ENCODE peak calls at places on chromosomes 16 and 17, in eight cellular contexts. One of them, this sample, is unnamed.

GRCh38 chr17:31842416-31843381 is 16.3 kb downstream of the COPRS start:
- DNase-seq in tibial nerve: peak; percentile 38
- DNase-seq in A549: peak; percentile 67
- DNase-seq in uterus: peak; percentile 78
- DNase-seq in CD4-positive, CD25-positive, alpha-beta regulatory T cell: peak; percentile 54
- DNase-seq in breast epithelium: peak; percentile 81
- DNase-seq in fibroblast of lung: peak; percentile 82
- DNase-seq in colonic mucosa: peak; percentile 79
- DNase-seq in this sample: peak; percentile 57

GRCh38 chr16:74736531-74737157 is 36.0 kb upstream of the MLKL start:
- DNase-seq in CD4-positive, CD25-positive, alpha-beta regulatory T cell: no peak
- DNase-seq in uterus: no peak
- DNase-seq in fibroblast of lung: no peak
- DNase-seq in colonic mucosa: no peak
- DNase-seq in breast epithelium: no peak
- DNase-seq in A549: no peak
- DNase-seq in tibial nerve: no peak
- DNase-seq in this sample: no peak

GRCh38 chr17:48954300-48954755 is 9.7 kb upstream of the SNF8 start:
- DNase-seq in breast epithelium: no peak
- DNase-seq in colonic mucosa: peak; percentile 42
- DNase-seq in A549: peak; percentile 91
- DNase-seq in tibial nerve: no peak
- DNase-seq in CD4-positive, CD25-positive, alpha-beta regulatory T cell: no peak
- DNase-seq in fibroblast of lung: peak; percentile 76
- DNase-seq in uterus: no peak
- DNase-seq in this sample: no peak

GRCh38 chr16:1071561-1072225 is 854 bp upstream of the SSTR5 start:
- DNase-seq in fibroblast of lung: no peak
- DNase-seq in colonic mucosa: no peak
- DNase-seq in uterus: no peak
- DNase-seq in A549: no peak
- DNase-seq in breast epithelium: no peak
- DNase-seq in CD4-positive, CD25-positive, alpha-beta regulatory T cell: no peak
- DNase-seq in tibial nerve: no peak
- DNase-seq in this sample: no peak

GRCh38 chr17:78808106-78808635 is 26.1 kb upstream of the CYTH1 start:
- DNase-seq in uterus: no peak
- DNase-seq in fibroblast of lung: no peak
- DNase-seq in tibial nerve: no peak
- DNase-seq in A549: no peak
- DNase-seq in CD4-positive, CD25-positive, alpha-beta regulatory T cell: no peak
- DNase-seq in colonic mucosa: no peak
- DNase-seq in breast epithelium: no peak
- DNase-seq in this sample: no peak

GRCh38 chr17:35612924-35613521 is 25.9 kb downstream of the AP2B1 start:
- DNase-seq in fibroblast of lung: peak; percentile 76
- DNase-seq in tibial nerve: no peak
- DNase-seq in A549: peak; percentile 68
- DNase-seq in breast epithelium: no peak
- DNase-seq in colonic mucosa: peak; percentile 28
- DNase-seq in uterus: no peak
- DNase-seq in CD4-positive, CD25-positive, alpha-beta regulatory T cell: no peak
- DNase-seq in this sample: no peak

GRCh38 chr16:85578599-85578948 is 34.5 kb upstream of the GSE1 start:
- DNase-seq in fibroblast of lung: no peak
- DNase-seq in tibial nerve: no peak
- DNase-seq in uterus: no peak
- DNase-seq in A549: no peak
- DNase-seq in colonic mucosa: no peak
- DNase-seq in CD4-positive, CD25-positive, alpha-beta regulatory T cell: no peak
- DNase-seq in breast epithelium: no peak
- DNase-seq in this sample: no peak

GRCh38 chr17:61393904-61394629 is 5.6 kb upstream of the TBX2 start:
- DNase-seq in uterus: no peak
- DNase-seq in A549: no peak
- DNase-seq in tibial nerve: no peak
- DNase-seq in fibroblast of lung: peak; percentile 61
- DNase-seq in colonic mucosa: no peak
- DNase-seq in CD4-positive, CD25-positive, alpha-beta regulatory T cell: no peak
- DNase-seq in breast epithelium: no peak
- DNase-seq in this sample: peak; percentile 45

GRCh38 chr17:27471321-27472269 is 15.3 kb downstream of the KSR1 start:
- DNase-seq in breast epithelium: no peak
- DNase-seq in fibroblast of lung: no peak
- DNase-seq in uterus: no peak
- DNase-seq in tibial nerve: no peak
- DNase-seq in CD4-positive, CD25-positive, alpha-beta regulatory T cell: peak; percentile 53
- DNase-seq in A549: peak; percentile 35
- DNase-seq in colonic mucosa: no peak
- DNase-seq in this sample: no peak

GRCh38 chr16:17852977-17853702 is 382.4 kb upstream of the XYLT1 start:
- DNase-seq in A549: no peak
- DNase-seq in breast epithelium: no peak
- DNase-seq in fibroblast of lung: no peak
- DNase-seq in uterus: no peak
- DNase-seq in tibial nerve: no peak
- DNase-seq in colonic mucosa: no peak
- DNase-seq in CD4-positive, CD25-positive, alpha-beta regulatory T cell: no peak
- DNase-seq in this sample: no peak

GRCh38 chr17:21129023-21129681 is 2.4 kb downstream of the DHRS7B start:
- DNase-seq in CD4-positive, CD25-positive, alpha-beta regulatory T cell: no peak
- DNase-seq in A549: peak; percentile 67
- DNase-seq in colonic mucosa: no peak
- DNase-seq in uterus: peak; percentile 22
- DNase-seq in tibial nerve: no peak
- DNase-seq in fibroblast of lung: peak; percentile 72
- DNase-seq in breast epithelium: no peak
- DNase-seq in this sample: peak; percentile 38

GRCh38 chr16:50160495-50161164 is 7.5 kb downstream of the TENT4B start:
- DNase-seq in breast epithelium: no peak
- DNase-seq in uterus: no peak
- DNase-seq in fibroblast of lung: no peak
- DNase-seq in colonic mucosa: no peak
- DNase-seq in tibial nerve: no peak
- DNase-seq in A549: no peak
- DNase-seq in CD4-positive, CD25-positive, alpha-beta regulatory T cell: no peak
- DNase-seq in this sample: no peak

GRCh38 chr16:78704421-78704820 is 605.0 kb downstream of the WWOX start:
- DNase-seq in breast epithelium: no peak
- DNase-seq in tibial nerve: no peak
- DNase-seq in A549: no peak
- DNase-seq in colonic mucosa: no peak
- DNase-seq in CD4-positive, CD25-positive, alpha-beta regulatory T cell: no peak
- DNase-seq in uterus: no peak
- DNase-seq in fibroblast of lung: peak; percentile 42
- DNase-seq in this sample: no peak

GRCh38 chr16:29808219-29808900 is 2.0 kb downstream of the MAZ start:
- DNase-seq in A549: no peak
- DNase-seq in CD4-positive, CD25-positive, alpha-beta regulatory T cell: no peak
- DNase-seq in fibroblast of lung: no peak
- DNase-seq in uterus: peak; percentile 31
- DNase-seq in breast epithelium: no peak
- DNase-seq in colonic mucosa: peak; percentile 49
- DNase-seq in tibial nerve: no peak
- DNase-seq in this sample: no peak

GRCh38 chr17:7930841-7931631 is 710 bp downstream of the TRAPPC1 start:
- DNase-seq in tibial nerve: no peak
- DNase-seq in uterus: no peak
- DNase-seq in fibroblast of lung: no peak
- DNase-seq in colonic mucosa: no peak
- DNase-seq in breast epithelium: no peak
- DNase-seq in A549: no peak
- DNase-seq in CD4-positive, CD25-positive, alpha-beta regulatory T cell: no peak
- DNase-seq in this sample: no peak

GRCh38 chr17:2792541-2793169 is 3.6 kb upstream of the RAP1GAP2 start:
- DNase-seq in CD4-positive, CD25-positive, alpha-beta regulatory T cell: no peak
- DNase-seq in A549: no peak
- DNase-seq in uterus: no peak
- DNase-seq in colonic mucosa: no peak
- DNase-seq in breast epithelium: no peak
- DNase-seq in fibroblast of lung: no peak
- DNase-seq in tibial nerve: no peak
- DNase-seq in this sample: no peak

GRCh38 chr17:39929657-39930407 is 2.3 kb downstream of the LRRC3C start:
- DNase-seq in A549: peak; percentile 55
- DNase-seq in tibial nerve: no peak
- DNase-seq in uterus: no peak
- DNase-seq in fibroblast of lung: peak; percentile 60
- DNase-seq in CD4-positive, CD25-positive, alpha-beta regulatory T cell: no peak
- DNase-seq in breast epithelium: no peak
- DNase-seq in colonic mucosa: no peak
- DNase-seq in this sample: no peak

GRCh38 chr17:82281502-82282238 is 8.2 kb upstream of the CSNK1D start:
- DNase-seq in tibial nerve: no peak
- DNase-seq in breast epithelium: no peak
- DNase-seq in colonic mucosa: no peak
- DNase-seq in A549: peak; percentile 54
- DNase-seq in uterus: no peak
- DNase-seq in CD4-positive, CD25-positive, alpha-beta regulatory T cell: no peak
- DNase-seq in fibroblast of lung: no peak
- DNase-seq in this sample: no peak

GRCh38 chr17:5097101-5097834 is 14.4 kb downstream of the ZNF232 start:
- DNase-seq in fibroblast of lung: no peak
- DNase-seq in uterus: peak; percentile 44
- DNase-seq in colonic mucosa: peak; percentile 39
- DNase-seq in breast epithelium: no peak
- DNase-seq in tibial nerve: no peak
- DNase-seq in CD4-positive, CD25-positive, alpha-beta regulatory T cell: peak; percentile 11
- DNase-seq in A549: no peak
- DNase-seq in this sample: peak; percentile 75
- H3K9me3 ChIP-seq in fibroblast of lung: peaks cover 4% of the 10 kb centered on the region
- H3K9me3 ChIP-seq in uterus: no peaks in the 10 kb centered on the region
- H3K9me3 ChIP-seq in colonic mucosa: peaks cover 13% of the 10 kb centered on the region
- H3K9me3 ChIP-seq in breast epithelium: peaks cover 41% of the 10 kb centered on the region
- H3K9me3 ChIP-seq in tibial nerve: peaks cover 24% of the 10 kb centered on the region
- H3K9me3 ChIP-seq in CD4-positive, CD25-positive, alpha-beta regulatory T cell: peaks cover 54% of the 10 kb centered on the region
- H3K9me3 ChIP-seq in A549: peaks cover 95% of the 10 kb centered on the region
- H3K9me3 ChIP-seq in this sample: peaks cover 41% of the 10 kb centered on the region

GRCh38 chr17:77476920-77477805 is 336.4 kb downstream of the SEC14L1 start:
- DNase-seq in uterus: peak; percentile 84
- DNase-seq in fibroblast of lung: peak; percentile 99
- DNase-seq in breast epithelium: peak; percentile 67
- DNase-seq in A549: no peak
- DNase-seq in tibial nerve: peak; percentile 68
- DNase-seq in colonic mucosa: peak; percentile 45
- DNase-seq in CD4-positive, CD25-positive, alpha-beta regulatory T cell: no peak
- DNase-seq in this sample: peak; percentile 85
- H3K4me1 ChIP-seq in uterus: peaks cover 23% of the 10 kb centered on the region
- H3K4me1 ChIP-seq in fibroblast of lung: peaks cover 59% of the 10 kb centered on the region
- H3K4me1 ChIP-seq in breast epithelium: peaks cover 68% of the 10 kb centered on the region
- H3K4me1 ChIP-seq in A549: peaks cover 46% of the 10 kb centered on the region
- H3K4me1 ChIP-seq in tibial nerve: peaks cover 95% of the 10 kb centered on the region
- H3K4me1 ChIP-seq in colonic mucosa: peaks cover 22% of the 10 kb centered on the region
- H3K4me1 ChIP-seq in CD4-positive, CD25-positive, alpha-beta regulatory T cell: peaks cover 94% of the 10 kb centered on the region
- H3K4me1 ChIP-seq in this sample: peaks cover 51% of the 10 kb centered on the region

DNA sequence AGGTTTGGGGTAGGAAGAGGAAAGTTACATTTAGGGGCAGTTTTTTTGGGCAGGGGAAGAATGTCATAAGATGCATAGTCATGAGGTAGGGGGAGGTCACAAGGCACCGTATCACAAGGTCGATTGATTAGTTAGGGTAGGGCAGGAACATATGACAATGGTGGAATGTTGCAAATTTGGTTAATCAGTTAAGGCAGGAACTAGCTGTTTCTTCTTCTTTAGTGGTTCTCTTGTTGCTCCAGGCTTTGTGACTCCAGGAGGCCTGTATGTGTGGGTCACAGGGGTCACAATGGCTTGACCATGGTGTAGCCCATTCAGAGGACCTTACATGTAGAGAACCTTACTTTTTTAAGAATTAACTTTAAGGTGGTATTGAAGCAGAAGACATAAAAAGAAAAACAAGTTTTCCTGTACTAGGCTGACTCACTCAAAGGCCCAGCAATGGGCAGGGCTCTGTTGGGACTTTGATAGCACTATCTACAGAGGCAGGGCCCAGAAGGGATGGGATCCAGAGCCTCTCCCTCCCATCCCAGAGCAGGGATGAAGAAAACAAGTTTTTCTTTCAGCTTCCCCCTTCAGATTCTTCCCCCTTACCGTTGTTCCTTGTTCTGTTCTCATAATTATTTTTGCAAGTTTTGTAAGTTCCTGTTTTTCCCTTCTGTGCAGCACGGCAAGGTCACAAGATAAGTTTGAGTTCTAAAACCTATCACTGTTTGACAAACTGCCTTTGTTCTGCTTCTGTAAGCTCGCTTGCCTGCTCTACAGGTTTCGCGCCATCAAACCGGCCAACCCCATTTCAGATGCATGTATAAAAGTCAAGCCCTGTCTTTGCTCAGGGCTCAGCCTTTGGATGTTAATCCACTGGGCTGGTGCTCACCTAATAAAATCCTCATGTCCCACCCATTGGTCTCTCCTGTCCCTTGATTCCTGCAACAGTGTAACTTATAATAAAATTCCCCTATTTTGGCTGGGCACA is 45.8 kb upstream of the ATF7IP2 start:
- DNase-seq in CD4-positive, CD25-positive, alpha-beta regulatory T cell: no peak
- DNase-seq in breast epithelium: no peak
- DNase-seq in uterus: no peak
- DNase-seq in fibroblast of lung: no peak
- DNase-seq in tibial nerve: no peak
- DNase-seq in colonic mucosa: no peak
- DNase-seq in A549: peak; percentile 31
- DNase-seq in this sample: no peak
- H3K9me3 ChIP-seq in CD4-positive, CD25-positive, alpha-beta regulatory T cell: peaks cover 38% of the 10 kb centered on the region
- H3K9me3 ChIP-seq in breast epithelium: peaks cover 38% of the 10 kb centered on the region
- H3K9me3 ChIP-seq in uterus: no peaks in the 10 kb centered on the region
- H3K9me3 ChIP-seq in fibroblast of lung: no peaks in the 10 kb centered on the region
- H3K9me3 ChIP-seq in tibial nerve: peaks cover 6% of the 10 kb centered on the region
- H3K9me3 ChIP-seq in colonic mucosa: no peaks in the 10 kb centered on the region
- H3K9me3 ChIP-seq in A549: peaks cover 40% of the 10 kb centered on the region
- H3K9me3 ChIP-seq in this sample: peaks cover 6% of the 10 kb centered on the region

DNA sequence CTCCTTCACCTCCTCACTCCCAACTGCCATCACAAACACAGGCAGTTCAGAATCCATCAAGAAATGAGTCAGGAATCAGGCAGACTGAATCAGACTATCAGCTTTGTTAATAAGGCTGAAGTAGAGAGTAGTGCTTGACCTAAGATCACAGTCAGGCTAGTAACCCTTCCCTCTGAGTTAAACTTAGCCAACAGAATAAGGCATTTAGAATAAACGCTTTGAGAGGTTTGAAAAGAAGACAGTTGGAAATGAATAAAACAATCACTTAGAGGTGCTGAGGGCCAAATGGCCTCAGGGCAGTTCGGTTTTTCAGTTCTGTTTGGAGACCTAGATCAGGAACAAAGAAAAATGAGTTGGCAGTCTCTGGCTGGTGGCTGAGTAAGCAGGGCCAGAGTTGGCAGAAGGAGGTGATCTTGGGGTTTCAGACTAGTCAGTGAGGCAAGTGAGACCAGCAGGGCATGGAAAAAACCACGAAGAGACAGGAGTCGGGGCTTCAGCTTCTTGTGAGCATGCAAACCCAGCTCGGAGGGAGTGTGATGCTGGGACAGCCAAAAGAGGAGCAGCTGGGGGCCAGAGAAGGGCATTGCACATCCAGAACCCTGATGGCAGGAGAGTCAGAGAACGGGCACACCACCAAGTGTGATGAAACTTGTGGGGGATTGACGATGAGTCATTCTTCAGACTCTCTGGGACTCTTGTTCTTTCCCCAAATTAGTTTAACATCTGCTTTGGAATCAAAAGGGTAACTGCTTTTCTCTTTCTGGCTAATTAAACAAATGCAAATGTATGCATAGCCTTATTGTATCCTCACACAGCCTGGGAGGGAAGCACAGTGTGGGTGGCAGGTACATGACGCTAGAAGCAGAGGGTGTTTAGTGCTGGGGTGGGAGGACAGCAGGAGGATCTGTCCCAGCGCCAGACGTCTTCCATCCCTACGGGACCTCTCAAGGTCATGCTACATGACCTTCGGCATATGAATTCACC is 54.8 kb downstream of the SPECC1 start:
- DNase-seq in colonic mucosa: peak; percentile 51
- DNase-seq in uterus: peak; percentile 94
- DNase-seq in A549: peak; percentile 91
- DNase-seq in breast epithelium: peak; percentile 66
- DNase-seq in fibroblast of lung: peak; percentile 96
- DNase-seq in tibial nerve: peak; percentile 86
- DNase-seq in CD4-positive, CD25-positive, alpha-beta regulatory T cell: no peak
- DNase-seq in this sample: peak; percentile 90
- H3K4me1 ChIP-seq in colonic mucosa: no peaks in the 10 kb centered on the region
- H3K4me1 ChIP-seq in uterus: peaks cover 16% of the 10 kb centered on the region
- H3K4me1 ChIP-seq in A549: peaks cover 77% of the 10 kb centered on the region
- H3K4me1 ChIP-seq in breast epithelium: peaks cover 14% of the 10 kb centered on the region
- H3K4me1 ChIP-seq in fibroblast of lung: peaks cover 18% of the 10 kb centered on the region
- H3K4me1 ChIP-seq in tibial nerve: peaks cover 25% of the 10 kb centered on the region
- H3K4me1 ChIP-seq in CD4-positive, CD25-positive, alpha-beta regulatory T cell: no peaks in the 10 kb centered on the region
- H3K4me1 ChIP-seq in this sample: no peaks in the 10 kb centered on the region

This sample was measured in psoas muscle.